ENCODE peak calls at places on chromosomes 4 and X, in six cellular contexts. H, R, M, V, G and K are unnamed samples.

GRCh38 chr4:5409980-5410618 is 298.3 kb downstream of the EVC2 start:
- DNase-seq in H (no peak), R (no peak), M (no peak), V (no peak), G (no peak), K (no peak)

GRCh38 chrX:133598596-133599334 is 183.5 kb upstream of the GPC4 start:
- DNase-seq in H (no peak), R (no peak), M (no peak), V (no peak), G (no peak), K (no peak)

GRCh38 chr4:31125061-31125460 is 404.9 kb downstream of the PCDH7 start:
- DNase-seq in H (no peak), R (no peak), M (no peak), V (no peak), G (no peak), K (no peak)

GRCh38 chrX:109472939-109473713 is 8.8 kb downstream of the GUCY2F start:
- DNase-seq in H (no peak), R (no peak), M (peak; percentile 21), V (no peak), G (no peak), K (no peak)

GRCh38 chr4:7326306-7326692 is 108.4 kb downstream of the PSAPL1 start:
- DNase-seq in H (no peak), R (no peak), M (no peak), V (no peak), G (no peak), K (no peak)

GRCh38 chr4:7516773-7517144 is 82.0 kb upstream of the PSAPL1 start:
- DNase-seq in H (no peak), R (no peak), M (no peak), V (no peak), G (no peak), K (no peak)

GRCh38 chrX:153448556-153449280 is 2.9 kb upstream of the TREX2 start:
- DNase-seq in H (no peak), R (no peak), M (no peak), V (no peak), G (no peak), K (no peak)

GRCh38 chr4:118972167-118972566 is 83.5 kb downstream of the SYNPO2 start:
- DNase-seq in H (no peak), R (no peak), M (no peak), V (peak; percentile 61), G (no peak), K (no peak)

GRCh38 chrX:19627533-19627932 is 112.2 kb upstream of the MAP3K15 start:
- DNase-seq in H (no peak), R (no peak), M (no peak), V (no peak), G (no peak), K (no peak)

GRCh38 chr4:139279723-139280620 is at the start of gene MGARP:
- DNase-seq in H (no peak), R (no peak), M (peak; percentile 10), V (no peak), G (no peak), K (no peak)

GRCh38 chr4:154422152-154422551 is 69.4 kb downstream of the DCHS2 start:
- DNase-seq in H (no peak), R (no peak), M (no peak), V (no peak), G (no peak), K (no peak)
- H3K4me3 ChIP-seq in H (no peak overlapping the region), R (no peak overlapping the region), M (no peak overlapping the region), V (no peak overlapping the region), G (no peak overlapping the region), K (no peak overlapping the region)

GRCh38 chr4:52844596-52844995 is 17.5 kb upstream of the RASL11B start:
- DNase-seq in H (no peak), R (no peak), M (no peak), V (no peak), G (no peak), K (no peak)

GRCh38 chr4:52843351-52843750 is 18.8 kb upstream of the RASL11B start:
- DNase-seq in H (no peak), R (no peak), M (no peak), V (no peak), G (no peak), K (no peak)

GRCh38 chr4:52843958-52844357 is 18.2 kb upstream of the RASL11B start:
- DNase-seq in H (no peak), R (no peak), M (no peak), V (no peak), G (no peak), K (no peak)

GRCh38 chr4:52841707-52842456 is 20.2 kb upstream of the RASL11B start:
- DNase-seq in H (no peak), R (no peak), M (no peak), V (peak; percentile 20), G (no peak), K (no peak)

DNA sequence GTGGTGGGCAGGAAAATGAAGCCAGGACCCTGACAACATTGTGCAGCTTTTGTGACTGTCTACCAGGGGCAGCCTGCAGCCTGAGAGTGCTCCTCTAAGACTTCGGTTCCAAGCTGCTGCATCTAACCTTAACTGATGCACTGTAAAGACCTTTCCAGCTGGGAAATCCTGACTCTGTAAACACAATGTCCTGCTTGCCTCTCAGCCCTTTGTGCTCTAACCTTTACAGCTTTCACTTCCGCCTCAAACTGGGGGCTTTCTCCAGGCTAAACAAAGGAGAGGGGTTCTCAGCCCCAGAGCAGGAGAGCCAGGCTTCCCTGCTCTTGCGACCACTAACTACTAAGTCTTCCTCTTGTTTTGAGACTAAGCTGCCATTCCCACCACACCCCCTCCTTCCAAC is 19.3 kb upstream of the RASL11B start:
- DNase-seq in H (no peak), R (no peak), M (no peak), V (no peak), G (no peak), K (no peak)
- H3K4me1 ChIP-seq in H (no peaks in the 10 kb centered on the region), R (no peaks in the 10 kb centered on the region), M (no peaks in the 10 kb centered on the region), V (peaks cover 5% of the 10 kb centered on the region), G (no peaks in the 10 kb centered on the region), K (no peaks in the 10 kb centered on the region)

GRCh38 chr4:158169516-158169915 is 3.3 kb downstream of the GASK1B start:
- DNase-seq in H (no peak), R (no peak), M (no peak), V (no peak), G (no peak), K (no peak)
- H3K4me3 ChIP-seq in H (no peak overlapping the region), R (peak overlapping the region; percentile 60), M (no peak overlapping the region), V (no peak overlapping the region), G (peak overlapping the region; percentile 59), K (no peak overlapping the region)

GRCh38 chr4:987689-988513 is 1.1 kb downstream of the IDUA start:
- DNase-seq in H (no peak), R (no peak), M (no peak), V (no peak), G (no peak), K (no peak)
- H3K4me1 ChIP-seq in H (peaks cover 21% of the 10 kb centered on the region), R (no peaks in the 10 kb centered on the region), M (peaks cover 20% of the 10 kb centered on the region), V (peaks cover 11% of the 10 kb centered on the region), G (peaks cover 25% of the 10 kb centered on the region), K (peaks cover 34% of the 10 kb centered on the region)

GRCh38 chr4:183876268-183876934 is 28.7 kb upstream of the STOX2 start:
- DNase-seq in H (no peak), R (peak; percentile 74), M (peak; percentile 62), V (peak; percentile 96), G (no peak), K (no peak)
- H3K4me3 ChIP-seq in H (no peak overlapping the region), R (peak overlapping the region; percentile 29), M (peak overlapping the region; percentile 18), V (no peak overlapping the region), G (peak overlapping the region; percentile 40), K (no peak overlapping the region)

DNA sequence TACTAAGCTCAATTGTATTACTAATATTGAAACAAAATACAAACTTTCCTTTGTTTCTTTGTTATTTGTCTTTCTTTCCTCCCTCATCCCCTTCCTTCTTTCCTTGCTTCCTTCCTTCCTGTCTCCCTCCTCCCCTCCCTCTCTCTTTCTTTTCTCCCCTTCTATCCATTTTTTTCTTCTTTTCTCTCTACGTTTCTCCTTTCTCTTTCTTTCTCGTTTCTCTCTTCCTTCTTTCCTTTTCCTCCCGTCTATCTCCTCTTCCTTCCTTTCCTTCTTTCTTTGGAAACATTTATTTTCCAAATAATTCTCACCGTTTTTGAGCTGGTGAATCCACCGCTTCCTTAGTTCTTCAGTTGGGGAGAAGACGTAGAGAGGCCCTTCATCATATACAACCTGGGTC is 16.3 kb downstream of the BTK start:
- DNase-seq in H (no peak), R (no peak), M (no peak), V (no peak), G (no peak), K (no peak)
- H3K4me1 ChIP-seq in H (no peaks in the 10 kb centered on the region), R (no peaks in the 10 kb centered on the region), M (no peaks in the 10 kb centered on the region), V (no peaks in the 10 kb centered on the region), G (no peaks in the 10 kb centered on the region), K (no peaks in the 10 kb centered on the region)

DNA sequence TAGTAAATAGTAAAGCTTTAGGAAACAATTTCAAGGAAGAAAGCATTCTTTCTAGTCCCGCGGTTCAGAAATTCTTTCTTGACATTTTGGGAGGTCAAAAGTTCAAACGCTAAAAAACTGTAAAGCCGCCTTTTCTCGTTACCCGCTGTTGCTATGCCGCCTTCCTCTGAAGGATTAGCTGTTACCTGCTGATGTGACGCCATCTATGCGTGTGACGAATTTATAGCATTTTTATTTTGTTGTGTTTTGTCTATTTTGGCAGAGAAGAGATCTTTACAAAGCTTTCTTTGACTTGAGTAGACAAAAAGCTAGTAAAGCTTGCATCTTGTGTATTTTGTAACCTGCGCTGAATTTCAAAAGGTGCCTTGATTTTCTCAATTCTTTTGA is 106.2 kb upstream of the STOX2 start:
- DNase-seq in H (no peak), R (no peak), M (no peak), V (peak; percentile 15), G (no peak), K (no peak)
- H3K4me3 ChIP-seq in H (no peak overlapping the region), R (no peak overlapping the region), M (no peak overlapping the region), V (no peak overlapping the region), G (peak overlapping the region; percentile 77), K (no peak overlapping the region)